ENCODE peak calls at places on chromosomes 7 and 10, in five cellular contexts. X is endodermal cell, L is mesendoderm, W is astrocyte, P is trophoblast cell. T is an unnamed sample.

GRCh38 chr10:69337312-69338132 is 59.2 kb downstream of the HK1 start:
- DNase-seq in L (peak; percentile 69), X (peak; percentile 60), W (peak; percentile 90), P (peak; percentile 98), T (peak; percentile 76)

GRCh38 chr10:86286591-86287421 is 79.8 kb downstream of the GRID1 start:
- DNase-seq in X (peak; percentile 17), L (no peak), P (no peak), W (no peak), T (no peak)

GRCh38 chr10:127569210-127569609 is 20.1 kb downstream of the NPS start:
- DNase-seq in X (no peak), L (no peak), W (no peak), P (no peak), T (no peak)

GRCh38 chr7:114567416-114567815 is 152.8 kb downstream of the FOXP2 start:
- DNase-seq in W (no peak), X (no peak), L (no peak), P (no peak), T (no peak)

GRCh38 chr10:120978589-120979252 is 127.6 kb downstream of the WDR11 start:
- DNase-seq in W (no peak), L (no peak), X (no peak), P (no peak), T (no peak)

GRCh38 chr7:128985660-128986059 is 47.9 kb downstream of the IRF5 start:
- DNase-seq in P (no peak), L (peak; percentile 6), X (no peak), W (no peak), T (no peak)

GRCh38 chr10:27223964-27224363 is 16.6 kb downstream of the ACBD5 start:
- DNase-seq in X (peak; percentile 56), L (peak; percentile 37), W (no peak), P (peak; percentile 71), T (no peak)

GRCh38 chr10:23525406-23525805 is 86.5 kb downstream of the OTUD1 start:
- DNase-seq in W (no peak), L (peak; percentile 9), P (peak; percentile 47), X (no peak), T (no peak)

GRCh38 chr10:69359089-69360025 is 57.4 kb downstream of the TACR2 start:
- DNase-seq in L (no peak), P (no peak), W (no peak), X (no peak), T (no peak)

GRCh38 chr10:95201736-95202135 is 7.7 kb downstream of the ACSM6 start:
- DNase-seq in P (peak; percentile 65), X (peak; percentile 48), W (peak; percentile 38), L (no peak), T (no peak)

GRCh38 chr10:118875087-118875486 is 120.3 kb upstream of the CACUL1 start:
- DNase-seq in P (no peak), W (no peak), L (no peak), X (no peak), T (no peak)

GRCh38 chr10:74628136-74628535 is 198.3 kb upstream of the KAT6B start:
- DNase-seq in W (no peak), X (no peak), P (no peak), L (no peak), T (no peak)

GRCh38 chr10:68816796-68817412 is 10.4 kb upstream of the STOX1 start:
- DNase-seq in X (no peak), P (no peak), L (no peak), W (no peak), T (no peak)

GRCh38 chr7:4751398-4751947 is 23.9 kb upstream of the AP5Z1 start:
- DNase-seq in X (no peak), W (no peak), L (no peak), P (no peak), T (no peak)

GRCh38 chr7:123819001-123819400 is 26.0 kb upstream of the HYAL4 start:
- DNase-seq in L (peak; percentile 67), X (no peak), P (peak; percentile 81), W (no peak), T (no peak)

DNA sequence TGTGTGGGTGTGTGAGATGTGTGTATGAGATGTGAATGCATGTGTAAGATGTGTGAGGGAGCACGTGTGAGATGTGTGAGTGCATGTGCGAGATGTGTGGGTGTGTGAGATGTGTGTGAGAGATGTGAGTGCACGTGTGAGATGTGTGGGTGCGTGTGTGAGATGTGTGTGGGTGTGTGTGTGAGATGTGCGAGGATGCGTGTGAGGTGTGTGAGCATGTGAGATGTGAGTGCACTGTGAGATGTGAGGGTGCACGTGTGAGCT is 31.0 kb downstream of the PPIF start:
- DNase-seq in W (no peak), L (no peak), P (no peak), X (peak; percentile 35), T (no peak)
- H3K4me1 ChIP-seq in W (peaks cover 27% of the 10 kb centered on the region), L (no peaks in the 10 kb centered on the region), P (peaks cover 8% of the 10 kb centered on the region), X (peaks cover 3% of the 10 kb centered on the region), T (peaks cover 14% of the 10 kb centered on the region)

GRCh38 chr10:17452060-17452894 is 2.1 kb downstream of the ST8SIA6 start:
- DNase-seq in X (peak; percentile 67), W (no peak), P (no peak), L (peak; percentile 79), T (no peak)

GRCh38 chr10:17454181-17454800 is at the start of gene ST8SIA6:
- DNase-seq in X (peak; percentile 83), L (peak; percentile 58), P (peak; percentile 59), W (peak; percentile 37), T (peak; percentile 83)

GRCh38 chr10:17454801-17455520 is 566 bp upstream of the ST8SIA6 start:
- DNase-seq in W (no peak), X (no peak), L (peak; percentile 17), P (no peak), T (no peak)

GRCh38 chr10:17453035-17453376 is 1.4 kb downstream of the ST8SIA6 start:
- DNase-seq in P (no peak), W (no peak), X (no peak), L (no peak), T (no peak)

GRCh38 chr10:17453377-17454091 is 861 bp downstream of the ST8SIA6 start:
- DNase-seq in L (peak; percentile 85), P (peak; percentile 31), W (peak; percentile 31), X (peak; percentile 90), T (peak; percentile 80)
- H3K9ac ChIP-seq in L (peak overlapping the region; percentile 66), P (no peak overlapping the region), W (peak overlapping the region; percentile 57), X (peak overlapping the region; percentile 32), T (no peak overlapping the region)

GRCh38 chr7:122413339-122413738 is 108.8 kb upstream of the FEZF1 start:
- DNase-seq in P (no peak), W (no peak), L (no peak), X (no peak), T (no peak)
- H3K4me1 ChIP-seq in P (peaks cover 3% of the 10 kb centered on the region), W (no peaks in the 10 kb centered on the region), L (peaks cover 2% of the 10 kb centered on the region), X (no peaks in the 10 kb centered on the region), T (no peaks in the 10 kb centered on the region)

DNA sequence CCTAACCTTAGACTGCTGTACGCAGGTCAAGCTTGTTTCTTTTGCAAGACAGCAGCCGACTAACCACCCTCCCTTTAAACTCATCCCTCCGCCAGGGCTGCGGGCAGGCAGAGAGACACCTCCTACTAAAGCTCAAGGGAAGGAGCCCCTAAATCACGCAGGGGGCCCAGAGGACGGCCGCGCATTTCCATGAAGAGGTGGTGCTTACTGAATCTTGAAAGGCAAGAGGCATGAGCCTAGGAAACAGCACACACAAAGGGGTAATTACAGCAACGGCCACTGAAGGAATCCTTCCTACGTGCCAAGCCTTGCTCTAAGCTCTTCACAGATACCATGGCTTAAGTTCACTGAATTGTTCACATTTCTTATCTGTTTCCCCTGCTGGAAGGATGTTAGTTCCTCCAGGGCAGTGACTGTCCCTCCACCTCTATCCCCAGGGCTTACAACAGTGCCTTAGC is 90.1 kb downstream of the PROSER2 start:
- DNase-seq in W (peak; percentile 2), L (peak; percentile 92), X (peak; percentile 69), P (peak; percentile 94), T (no peak)
- H3K9ac ChIP-seq in W (no peak overlapping the region), L (no peak overlapping the region), X (no peak overlapping the region), P (no peak overlapping the region), T (peak overlapping the region; percentile 7)

DNA sequence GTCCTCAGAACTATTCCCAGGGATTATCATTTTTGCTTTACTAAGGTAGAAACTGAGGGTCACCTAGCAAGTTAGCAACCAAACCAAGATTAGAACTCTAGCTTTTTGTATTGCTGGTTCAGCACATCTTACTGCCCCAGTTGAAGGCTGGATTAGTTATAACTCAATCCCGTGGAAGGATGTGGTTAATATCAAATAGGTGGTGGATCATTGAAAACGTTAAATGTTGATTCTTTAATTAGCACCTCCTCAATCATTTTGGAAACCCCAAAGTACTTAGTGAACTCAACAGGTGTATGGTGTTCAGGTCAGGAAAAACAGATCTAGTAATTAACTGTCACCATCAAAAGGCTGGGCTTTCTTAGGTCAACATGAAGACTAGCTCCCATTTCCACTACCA is 152.4 kb downstream of the ARID5B start:
- DNase-seq in X (no peak), P (no peak), W (no peak), L (no peak), T (no peak)
- H3K4me1 ChIP-seq in X (peaks cover 12% of the 10 kb centered on the region), P (peaks cover 4% of the 10 kb centered on the region), W (peaks cover 35% of the 10 kb centered on the region), L (peaks cover 4% of the 10 kb centered on the region), T (peaks cover 20% of the 10 kb centered on the region)

GRCh38 chr7:137992042-137992737 is 9.7 kb downstream of the CREB3L2 start:
- DNase-seq in W (peak; percentile 96), P (peak; percentile 91), X (no peak), L (no peak), T (no peak)
- H3K9ac ChIP-seq in W (peak overlapping the region; percentile 80), P (no peak overlapping the region), X (no peak overlapping the region), L (no peak overlapping the region), T (no peak overlapping the region)

T was measured in kidney.